ENCODE peak calls at places on chromosome 21, in eight cellular contexts. G is prostate gland, A is SK-N-SH, F is HCT116, L is stomach, Z is upper lobe of left lung, T is sigmoid colon, W is spleen. I is an unnamed sample.

GRCh38 chr21:42818328-42818749 is 61.0 kb downstream of the WDR4 start:
- DNase-seq in G (peak), A (peak), F (peak), L (peak), Z (peak), T (peak), W (peak), I (no peak)

GRCh38 chr21:35743571-35743970 is 316.8 kb downstream of the SETD4 start:
- DNase-seq in G (no peak), A (no peak), F (no peak), L (no peak), Z (no peak), T (no peak), W (no peak), I (no peak)

GRCh38 chr21:40049031-40049958 is 182.1 kb downstream of the PCP4 start:
- DNase-seq in G (no peak), A (no peak), F (no peak), L (no peak), Z (no peak), T (peak), W (no peak), I (no peak)

GRCh38 chr21:41744028-41744940 is 22.6 kb downstream of the RIPK4 start:
- DNase-seq in G (no peak), A (no peak), F (no peak), L (no peak), Z (no peak), T (no peak), W (peak), I (no peak)

GRCh38 chr21:44849616-44850130 is 23.8 kb downstream of the PTTG1IP start:
- DNase-seq in G (no peak), A (no peak), F (no peak), L (no peak), Z (no peak), T (no peak), W (no peak), I (peak)

GRCh38 chr21:42423197-42423675 is 19.5 kb downstream of the UBASH3A start:
- DNase-seq in G (no peak), A (no peak), F (no peak), L (no peak), Z (no peak), T (no peak), W (peak), I (no peak)

GRCh38 chr21:43598416-43599120 is 60.7 kb downstream of the HSF2BP start:
- DNase-seq in G (no peak), A (no peak), F (no peak), L (no peak), Z (no peak), T (no peak), W (no peak), I (no peak)

GRCh38 chr21:29586696-29587095 is 288.0 kb downstream of the BACH1 start:
- DNase-seq in G (no peak), A (no peak), F (no peak), L (no peak), Z (no peak), T (no peak), W (no peak), I (no peak)

GRCh38 chr21:31117046-31117916 is 79.0 kb upstream of the KRTAP19-8 start:
- DNase-seq in G (no peak), A (no peak), F (peak), L (no peak), Z (no peak), T (no peak), W (no peak), I (no peak)

DNA sequence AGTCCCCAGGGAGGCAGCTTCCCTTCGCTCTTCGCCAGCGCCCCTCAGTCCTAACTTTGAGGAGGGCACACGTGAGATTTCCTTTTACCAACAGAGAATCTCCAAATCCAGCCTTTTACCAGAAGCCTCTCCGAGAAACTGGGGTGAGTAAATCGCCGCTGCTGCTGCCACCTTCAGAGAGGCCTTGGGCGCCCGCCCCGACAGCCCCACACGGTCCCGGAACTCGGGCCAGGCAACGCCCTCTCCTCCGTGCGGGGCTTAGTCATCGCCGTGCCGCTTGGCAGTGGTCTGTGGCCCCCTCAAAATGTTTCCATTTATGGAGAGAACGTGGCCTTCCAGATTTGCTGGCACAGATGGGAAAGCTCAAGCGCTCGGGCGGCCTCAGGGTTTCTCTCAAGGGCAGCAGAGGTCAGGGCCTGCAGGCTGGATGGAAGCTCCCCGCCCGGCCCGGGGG is 41.4 kb upstream of the COL6A2 start:
- DNase-seq in G (no peak), A (no peak), F (no peak), L (peak), Z (peak), T (peak), W (peak), I (no peak)
- TF ChIP-seq POLR2AphosphoS5 in G (peak), A (no peak), F (no peak), L (peak), Z (peak), T (peak), W (peak), I (no peak)

DNA sequence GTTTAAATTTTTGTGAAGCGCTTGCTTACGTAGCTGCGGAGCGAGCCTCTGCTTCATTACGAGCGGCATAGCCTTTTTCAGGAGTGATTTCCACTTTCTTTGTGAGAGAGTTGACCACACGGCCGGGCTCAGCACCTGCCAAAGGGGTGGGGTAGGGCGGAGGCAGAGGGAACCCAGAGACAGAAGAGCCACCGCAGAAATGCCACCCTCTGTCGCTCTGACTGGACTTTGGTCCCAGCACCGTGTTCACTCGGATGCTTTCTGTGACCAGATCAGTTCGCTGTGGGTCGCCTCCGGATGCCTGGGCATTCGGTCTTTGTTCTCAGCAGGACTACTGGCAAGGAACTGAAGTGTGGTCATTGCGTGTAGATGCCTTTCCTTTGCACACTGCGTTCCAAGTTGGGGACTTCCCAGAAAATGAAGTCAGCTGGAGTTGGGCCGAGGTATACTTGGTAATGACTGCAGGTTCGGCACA is 897 bp downstream of the CHODL start:
- DNase-seq in G (no peak), A (peak), F (no peak), L (no peak), Z (no peak), T (peak), W (no peak), I (no peak)
- H3K4me3 ChIP-seq in G (peak), A (no peak), F (no peak), L (peak), Z (peak), T (peak), W (peak), I (no peak)

GRCh38 chr21:38849776-38850175 is 44.0 kb downstream of the ETS2 start:
- DNase-seq in G (no peak), A (no peak), F (no peak), L (no peak), Z (no peak), T (no peak), W (no peak), I (no peak)
- TF ChIP-seq POLR2AphosphoS5 in G (no peak), A (no peak), F (no peak), L (no peak), Z (no peak), T (no peak), W (no peak), I (no peak)

GRCh38 chr21:27674037-27674436 is 707.1 kb upstream of the ADAMTS5 start:
- DNase-seq in G (no peak), A (no peak), F (no peak), L (no peak), Z (no peak), T (no peak), W (no peak), I (no peak)
- H3K4me3 ChIP-seq in G (no peak), A (no peak), F (no peak), L (no peak), Z (no peak), T (no peak), W (no peak), I (no peak)

GRCh38 chr21:36806103-36806502 is 107.2 kb downstream of the SIM2 start:
- DNase-seq in G (no peak), A (no peak), F (no peak), L (no peak), Z (no peak), T (no peak), W (no peak), I (no peak)

GRCh38 chr21:36807421-36808004 is 108.6 kb downstream of the SIM2 start:
- DNase-seq in G (no peak), A (no peak), F (no peak), L (no peak), Z (no peak), T (no peak), W (no peak), I (no peak)

GRCh38 chr21:36803051-36803709 is 104.3 kb downstream of the SIM2 start:
- DNase-seq in G (no peak), A (no peak), F (no peak), L (no peak), Z (no peak), T (no peak), W (no peak), I (no peak)

GRCh38 chr21:36803801-36804452 is 105.0 kb downstream of the SIM2 start:
- DNase-seq in G (no peak), A (no peak), F (no peak), L (no peak), Z (no peak), T (no peak), W (no peak), I (no peak)

DNA sequence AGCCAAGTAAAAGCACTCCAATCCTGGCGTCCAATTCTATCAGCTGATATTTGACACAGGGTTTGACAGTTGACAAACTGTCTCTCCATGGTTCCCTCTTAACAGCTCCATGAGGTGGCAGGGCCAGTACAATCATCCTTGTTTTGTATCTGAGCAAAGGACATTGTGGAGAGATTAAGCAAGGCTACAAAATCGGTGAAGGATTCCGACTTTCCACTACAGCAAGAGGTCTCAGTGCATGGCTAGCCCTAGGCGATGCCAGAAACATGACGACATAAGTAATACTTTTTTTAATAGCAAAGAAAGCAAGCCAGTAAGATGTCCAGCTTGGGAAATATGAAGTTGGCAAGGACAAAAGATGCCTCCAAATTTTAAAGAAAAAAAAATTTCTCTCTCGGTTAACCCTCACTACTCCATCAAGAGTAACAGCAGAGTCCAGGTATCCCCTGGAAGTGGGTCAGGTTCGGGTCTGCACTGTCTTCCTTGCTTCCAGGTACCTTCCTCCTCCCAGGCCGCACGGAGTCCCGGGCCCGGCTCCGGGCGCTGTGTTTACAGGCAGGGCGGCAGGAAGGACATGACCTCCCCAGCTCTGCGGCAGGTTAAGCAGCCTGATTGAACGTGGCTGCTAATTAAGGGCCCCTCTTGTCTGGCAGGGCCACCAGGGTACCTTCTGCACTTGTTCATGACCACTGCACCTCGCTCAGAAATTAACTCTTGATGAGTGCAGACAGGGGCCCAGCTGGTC is 106.1 kb downstream of the SIM2 start:
- DNase-seq in G (no peak), A (no peak), F (no peak), L (no peak), Z (no peak), T (no peak), W (no peak), I (no peak)
- TF ChIP-seq POLR2AphosphoS5 in G (no peak), A (no peak), F (no peak), L (no peak), Z (no peak), T (no peak), W (no peak), I (no peak)

DNA sequence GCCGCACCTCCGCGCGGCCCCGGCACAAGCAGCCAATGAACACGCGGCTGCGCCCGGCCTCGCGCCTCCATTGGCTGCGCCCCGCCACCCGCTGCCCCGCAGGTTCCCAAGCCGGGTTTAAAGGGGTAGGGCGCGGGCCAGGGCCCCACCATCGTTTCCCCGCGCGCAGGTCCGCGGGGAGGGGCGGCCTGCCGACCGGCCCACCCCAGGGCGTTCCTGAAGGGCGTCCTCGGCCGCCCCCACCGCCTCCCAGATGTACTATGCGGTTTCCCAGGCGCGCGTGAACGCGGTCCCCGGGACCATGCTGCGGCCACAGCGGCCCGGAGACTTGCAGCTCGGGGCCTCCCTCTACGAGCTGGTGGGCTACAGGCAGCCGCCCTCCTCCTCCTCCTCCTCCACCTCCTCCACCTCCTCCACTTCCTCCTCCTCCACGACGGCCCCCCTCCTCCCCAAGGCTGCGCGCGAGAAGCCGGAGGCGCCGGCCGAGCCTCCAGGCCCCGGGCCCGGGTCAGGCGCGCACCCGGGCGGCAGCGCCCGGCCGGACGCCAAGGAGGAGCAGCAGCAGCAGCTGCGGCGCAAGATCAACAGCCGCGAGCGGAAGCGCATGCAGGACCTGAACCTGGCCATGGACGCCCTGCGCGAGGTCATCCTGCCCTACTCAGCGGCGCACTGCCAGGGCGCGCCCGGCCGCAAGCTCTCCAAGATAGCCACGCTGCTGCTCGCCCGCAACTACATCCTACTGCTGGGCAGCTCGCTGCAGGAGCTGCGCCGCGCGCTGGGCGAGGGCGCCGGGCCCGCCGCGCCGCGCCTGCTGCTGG is at the start of gene OLIG1:
- DNase-seq in G (peak), A (peak), F (no peak), L (peak), Z (peak), T (no peak), W (peak), I (peak)
- H3K4me3 ChIP-seq in G (peak), A (no peak), F (no peak), L (peak), Z (peak), T (peak), W (peak), I (peak)